ENCODE peak calls at places on chromosomes 3 and 15, in five cellular contexts. One of them, this sample, is unnamed.

GRCh38 chr3:78258798-78259197 is 1218.9 kb downstream of the ROBO2 start:
- DNase-seq in ovary: no peak
- DNase-seq in left ventricle myocardium inferior: no peak
- DNase-seq in IMR-90: peak; percentile 90
- DNase-seq in AG10803: peak; percentile 94
- DNase-seq in this sample: no peak

GRCh38 chr3:16885588-16885903 is 791 bp downstream of the PLCL2 start:
- DNase-seq in IMR-90: no peak
- DNase-seq in ovary: no peak
- DNase-seq in AG10803: no peak
- DNase-seq in left ventricle myocardium inferior: no peak
- DNase-seq in this sample: no peak

GRCh38 chr3:183688869-183689268 is 8.7 kb upstream of the YEATS2 start:
- DNase-seq in IMR-90: peak; percentile 30
- DNase-seq in AG10803: peak; percentile 27
- DNase-seq in left ventricle myocardium inferior: no peak
- DNase-seq in ovary: no peak
- DNase-seq in this sample: no peak

GRCh38 chr3:115071611-115072010 is 75.5 kb downstream of the ZBTB20 start:
- DNase-seq in AG10803: peak; percentile 90
- DNase-seq in ovary: no peak
- DNase-seq in IMR-90: peak; percentile 60
- DNase-seq in left ventricle myocardium inferior: no peak
- DNase-seq in this sample: no peak

GRCh38 chr3:82080792-82081191 is 319.3 kb upstream of the GBE1 start:
- DNase-seq in ovary: no peak
- DNase-seq in left ventricle myocardium inferior: no peak
- DNase-seq in IMR-90: no peak
- DNase-seq in AG10803: no peak
- DNase-seq in this sample: no peak

GRCh38 chr3:182389041-182389815 is 404.1 kb upstream of the ATP11B start:
- DNase-seq in AG10803: no peak
- DNase-seq in ovary: no peak
- DNase-seq in left ventricle myocardium inferior: no peak
- DNase-seq in IMR-90: no peak
- DNase-seq in this sample: no peak

GRCh38 chr15:77866596-77867125 is 210.8 kb downstream of the TBC1D2B start:
- DNase-seq in AG10803: no peak
- DNase-seq in IMR-90: no peak
- DNase-seq in left ventricle myocardium inferior: no peak
- DNase-seq in ovary: no peak
- DNase-seq in this sample: no peak

GRCh38 chr3:120103276-120103675 is 9.0 kb upstream of the GSK3B start:
- DNase-seq in IMR-90: no peak
- DNase-seq in ovary: no peak
- DNase-seq in AG10803: no peak
- DNase-seq in left ventricle myocardium inferior: no peak
- DNase-seq in this sample: no peak

GRCh38 chr15:43508421-43508820 is 9.0 kb upstream of the MAP1A start:
- DNase-seq in ovary: no peak
- DNase-seq in left ventricle myocardium inferior: no peak
- DNase-seq in IMR-90: no peak
- DNase-seq in AG10803: no peak
- DNase-seq in this sample: no peak

GRCh38 chr3:197248341-197248740 is 50.1 kb downstream of the DLG1 start:
- DNase-seq in IMR-90: no peak
- DNase-seq in left ventricle myocardium inferior: no peak
- DNase-seq in AG10803: no peak
- DNase-seq in ovary: no peak
- DNase-seq in this sample: no peak

GRCh38 chr15:62262305-62262941 is 97.3 kb upstream of the C2CD4B start:
- DNase-seq in ovary: no peak
- DNase-seq in AG10803: no peak
- DNase-seq in IMR-90: peak; percentile 4
- DNase-seq in left ventricle myocardium inferior: no peak
- DNase-seq in this sample: no peak

GRCh38 chr3:14340960-14341708 is 61.3 kb upstream of the SLC6A6 start:
- DNase-seq in AG10803: no peak
- DNase-seq in left ventricle myocardium inferior: no peak
- DNase-seq in ovary: no peak
- DNase-seq in IMR-90: no peak
- DNase-seq in this sample: no peak

GRCh38 chr3:165196577-165197561 is 685 bp upstream of the SLITRK3 start:
- DNase-seq in left ventricle myocardium inferior: no peak
- DNase-seq in AG10803: no peak
- DNase-seq in IMR-90: no peak
- DNase-seq in ovary: no peak
- DNase-seq in this sample: peak; percentile 38

GRCh38 chr3:42505849-42506410 is 3.5 kb downstream of the VIPR1 start:
- DNase-seq in left ventricle myocardium inferior: no peak
- DNase-seq in AG10803: no peak
- DNase-seq in IMR-90: no peak
- DNase-seq in ovary: no peak
- DNase-seq in this sample: peak; percentile 35

GRCh38 chr3:148173836-148174235 is 523.9 kb upstream of the AGTR1 start:
- DNase-seq in ovary: no peak
- DNase-seq in AG10803: no peak
- DNase-seq in left ventricle myocardium inferior: no peak
- DNase-seq in IMR-90: no peak
- DNase-seq in this sample: no peak

GRCh38 chr3:147816770-147817169 is 407.6 kb downstream of the ZIC1 start:
- DNase-seq in IMR-90: no peak
- DNase-seq in left ventricle myocardium inferior: peak; percentile 42
- DNase-seq in AG10803: no peak
- DNase-seq in ovary: no peak
- DNase-seq in this sample: peak; percentile 63

DNA sequence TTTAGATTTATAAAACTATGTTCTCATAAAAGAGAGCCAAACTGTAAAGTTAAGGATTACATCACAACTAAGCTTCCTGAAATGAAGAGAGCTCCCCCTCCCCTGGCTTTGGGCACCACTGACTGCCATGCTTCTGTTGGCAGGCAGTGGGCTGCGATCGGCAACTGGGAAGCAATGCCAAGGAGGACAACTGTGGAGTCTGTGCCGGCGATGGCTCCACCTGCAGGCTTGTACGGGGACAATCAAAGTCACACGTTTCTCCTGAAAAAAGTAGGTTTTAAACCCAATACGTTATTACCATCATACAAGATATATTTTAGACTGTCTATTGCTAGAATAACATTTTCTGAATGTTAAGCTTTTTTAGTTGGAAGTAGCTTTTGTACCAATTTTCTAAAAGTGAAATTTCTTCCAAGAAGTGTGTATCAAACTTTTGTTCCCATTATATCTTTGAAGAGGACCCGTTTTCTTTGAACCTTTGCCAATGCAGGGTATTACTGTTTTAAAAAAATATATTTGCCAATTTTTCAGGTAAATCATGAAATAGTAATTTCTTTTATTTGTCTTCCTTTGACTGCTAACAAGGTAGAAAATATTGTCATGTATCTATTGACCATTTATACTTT is 184.1 kb downstream of the ADAMTSL3 start:
- DNase-seq in left ventricle myocardium inferior: no peak
- DNase-seq in ovary: peak; percentile 29
- DNase-seq in AG10803: no peak
- DNase-seq in IMR-90: peak; percentile 14
- DNase-seq in this sample: no peak
- TF ChIP-seq CTCF in left ventricle myocardium inferior: peak; percentile 61
- TF ChIP-seq CTCF in ovary: no peak
- TF ChIP-seq CTCF in AG10803: peak; percentile 48
- TF ChIP-seq CTCF in IMR-90: peak; percentile 33
- TF ChIP-seq CTCF in this sample: no peak

DNA sequence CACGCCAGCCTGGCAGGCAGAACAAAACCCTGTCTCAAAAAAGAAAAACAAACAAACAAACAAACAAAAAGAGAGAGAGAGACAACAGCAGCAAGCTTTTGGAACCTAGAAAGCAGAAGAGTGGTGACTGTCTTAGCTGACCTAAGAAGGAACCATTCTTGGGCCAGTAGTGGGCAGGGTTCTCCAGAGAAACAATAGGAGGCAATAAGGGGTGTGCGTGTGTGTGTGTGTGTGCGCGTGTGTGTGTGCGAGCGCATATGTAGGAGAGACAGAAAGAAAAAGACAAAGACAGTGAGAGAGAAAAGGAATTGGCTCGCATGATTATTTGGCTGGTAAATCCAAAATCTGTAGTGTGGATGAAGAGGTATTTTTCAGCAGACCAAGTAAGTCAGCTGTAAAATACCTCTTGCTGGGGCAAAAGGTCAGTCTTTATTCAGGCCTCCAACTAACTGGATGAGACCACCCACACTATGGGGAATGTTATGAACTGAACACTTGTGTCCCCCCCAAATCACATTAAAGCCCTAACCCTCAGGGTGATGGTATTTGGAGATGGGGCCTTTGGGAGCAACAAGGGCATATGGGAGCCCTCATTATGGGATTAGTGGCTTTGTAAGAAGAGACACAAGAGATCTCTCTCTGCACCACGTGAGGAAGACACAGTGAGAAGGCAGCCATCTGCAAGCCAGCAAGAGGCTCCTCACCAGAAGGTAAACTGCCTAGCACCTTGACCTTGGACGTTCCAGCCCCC is 15.1 kb upstream of the BLM start:
- DNase-seq in left ventricle myocardium inferior: peak; percentile 33
- DNase-seq in ovary: no peak
- DNase-seq in IMR-90: no peak
- DNase-seq in AG10803: peak; percentile 13
- DNase-seq in this sample: no peak
- TF ChIP-seq CTCF in left ventricle myocardium inferior: no peak
- TF ChIP-seq CTCF in ovary: no peak
- TF ChIP-seq CTCF in IMR-90: no peak
- TF ChIP-seq CTCF in AG10803: no peak
- TF ChIP-seq CTCF in this sample: no peak

DNA sequence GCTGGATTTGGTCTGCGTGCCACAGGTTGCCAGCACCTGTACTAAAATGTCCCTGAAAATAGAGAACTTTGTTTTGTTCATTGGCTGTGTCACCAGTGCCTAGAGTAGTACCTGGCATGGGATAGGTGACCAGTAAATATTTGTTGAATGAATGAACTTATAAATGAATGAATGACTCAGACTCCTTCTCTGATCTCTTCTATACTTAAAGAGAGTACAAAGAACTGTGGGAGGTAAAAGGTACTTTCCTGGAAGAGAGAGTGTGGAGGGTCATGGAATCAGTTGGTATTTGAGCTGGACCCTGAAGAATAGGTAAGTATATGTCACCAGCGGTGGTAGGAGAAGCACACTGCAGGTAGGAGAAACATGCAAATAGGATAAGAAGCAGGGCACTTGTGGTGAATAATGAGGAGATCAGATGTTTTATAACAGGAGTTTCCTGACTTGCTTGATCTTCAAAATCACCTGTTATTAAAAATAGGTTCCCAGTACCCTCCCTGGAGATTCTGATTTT is 149.4 kb downstream of the LPP start:
- DNase-seq in IMR-90: no peak
- DNase-seq in left ventricle myocardium inferior: no peak
- DNase-seq in ovary: no peak
- DNase-seq in AG10803: no peak
- DNase-seq in this sample: no peak
- TF ChIP-seq CTCF in IMR-90: no peak
- TF ChIP-seq CTCF in left ventricle myocardium inferior: no peak
- TF ChIP-seq CTCF in ovary: no peak
- TF ChIP-seq CTCF in AG10803: no peak
- TF ChIP-seq CTCF in this sample: no peak

DNA sequence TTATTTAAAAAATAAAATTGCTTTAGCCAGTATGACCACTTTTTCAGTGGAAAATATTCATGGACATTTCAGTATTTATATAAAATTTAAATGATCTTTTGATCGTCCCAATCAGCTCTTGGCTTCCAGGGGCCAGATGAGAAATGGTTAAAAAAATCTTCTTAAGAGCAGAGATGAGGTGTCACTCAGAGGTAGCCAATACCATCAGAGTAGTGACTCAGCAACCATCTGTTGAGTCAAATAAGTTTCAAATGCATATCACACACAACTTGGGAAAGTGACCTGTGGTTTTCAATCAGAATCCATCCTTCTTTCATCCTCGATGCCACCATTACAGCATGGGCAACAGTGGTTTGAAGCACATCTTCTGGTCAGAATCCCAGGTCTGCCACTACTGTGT is 958.8 kb upstream of the NR2F2 start:
- DNase-seq in ovary: no peak
- DNase-seq in left ventricle myocardium inferior: no peak
- DNase-seq in IMR-90: peak; percentile 79
- DNase-seq in AG10803: no peak
- DNase-seq in this sample: no peak
- TF ChIP-seq CTCF in ovary: no peak
- TF ChIP-seq CTCF in left ventricle myocardium inferior: no peak
- TF ChIP-seq CTCF in IMR-90: no peak
- TF ChIP-seq CTCF in AG10803: no peak
- TF ChIP-seq CTCF in this sample: no peak

DNA sequence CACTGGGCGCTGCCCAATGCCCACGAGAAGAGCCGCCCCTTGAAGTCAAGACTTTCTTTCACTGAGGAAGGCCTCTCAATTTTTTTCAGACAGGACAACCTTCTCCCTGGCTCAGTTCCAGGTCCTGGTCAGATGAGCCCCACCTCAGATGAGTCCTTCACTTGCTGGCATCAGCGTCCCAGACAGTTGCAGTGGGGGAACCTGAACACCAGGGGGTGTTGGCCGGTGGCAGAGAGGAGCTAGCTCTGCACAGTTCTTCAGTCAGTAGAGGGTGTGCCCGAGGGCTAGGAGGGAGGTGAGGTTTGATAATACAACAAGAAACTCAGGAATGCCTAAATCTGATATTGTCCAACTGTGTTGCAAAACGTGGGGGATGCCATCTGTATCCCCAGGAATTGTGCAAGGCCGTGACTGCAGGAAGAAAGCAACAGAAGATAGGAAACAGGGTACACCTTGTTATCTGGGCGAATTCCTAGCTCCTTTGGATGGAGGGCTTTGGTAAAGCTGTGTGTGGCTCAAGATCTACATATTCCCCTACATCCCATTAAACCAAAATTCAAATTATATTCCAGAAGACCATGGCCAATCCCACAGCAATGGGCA is 34.3 kb downstream of the CCR3 start:
- DNase-seq in AG10803: no peak
- DNase-seq in left ventricle myocardium inferior: peak; percentile 50
- DNase-seq in IMR-90: no peak
- DNase-seq in ovary: no peak
- DNase-seq in this sample: peak; percentile 82
- TF ChIP-seq CTCF in AG10803: peak; percentile 47
- TF ChIP-seq CTCF in left ventricle myocardium inferior: peak; percentile 77
- TF ChIP-seq CTCF in IMR-90: peak; percentile 37
- TF ChIP-seq CTCF in ovary: no peak
- TF ChIP-seq CTCF in this sample: peak; percentile 79